ENCODE peak calls at places on chromosomes 5 and 9, in nine cellular contexts. One of them, this sample, is unnamed.

GRCh38 chr9:124007468-124008306 is 3.9 kb upstream of the LHX2 start:
- DNase-seq in Caco-2: no peak
- DNase-seq in CD8-positive, alpha-beta T cell: no peak
- DNase-seq in NCI-H1694 treated with DMSO at 0.1 percent for 48 hours: no peak
- DNase-seq in activated T-cell treated with anti-CD3 and anti-CD28 coated beads, Interleukin-2, amount 50 U/mL, for 72 hours: no peak
- DNase-seq in AG09319: no peak
- DNase-seq in stimulated activated CD8-positive, alpha-beta memory T cell treated with anti-CD3 and anti-CD28 coated beads, Interleukin-15, amount 100 ng/mL, for 1 hour: no peak
- DNase-seq in GOT3: no peak
- DNase-seq in activated B cell treated with CpG ODN at 0.5 μM for 24 hours: no peak
- DNase-seq in this sample: no peak

GRCh38 chr5:177357459-177358332 is at the start of gene RGS14:
- DNase-seq in stimulated activated CD8-positive, alpha-beta memory T cell treated with anti-CD3 and anti-CD28 coated beads, Interleukin-15, amount 100 ng/mL, for 1 hour: no peak
- DNase-seq in activated T-cell treated with anti-CD3 and anti-CD28 coated beads, Interleukin-2, amount 50 U/mL, for 72 hours: peak; percentile 72
- DNase-seq in NCI-H1694 treated with DMSO at 0.1 percent for 48 hours: no peak
- DNase-seq in GOT3: no peak
- DNase-seq in CD8-positive, alpha-beta T cell: peak; percentile 36
- DNase-seq in AG09319: no peak
- DNase-seq in activated B cell treated with CpG ODN at 0.5 μM for 24 hours: peak; percentile 71
- DNase-seq in Caco-2: no peak
- DNase-seq in this sample: peak; percentile 55

GRCh38 chr9:89675403-89675771 is 70.6 kb downstream of the GADD45G start:
- DNase-seq in GOT3: no peak
- DNase-seq in CD8-positive, alpha-beta T cell: no peak
- DNase-seq in stimulated activated CD8-positive, alpha-beta memory T cell treated with anti-CD3 and anti-CD28 coated beads, Interleukin-15, amount 100 ng/mL, for 1 hour: no peak
- DNase-seq in NCI-H1694 treated with DMSO at 0.1 percent for 48 hours: no peak
- DNase-seq in Caco-2: no peak
- DNase-seq in AG09319: no peak
- DNase-seq in activated T-cell treated with anti-CD3 and anti-CD28 coated beads, Interleukin-2, amount 50 U/mL, for 72 hours: no peak
- DNase-seq in activated B cell treated with CpG ODN at 0.5 μM for 24 hours: no peak
- DNase-seq in this sample: no peak

GRCh38 chr5:176774216-176775171 is 35.9 kb upstream of the UNC5A start:
- DNase-seq in CD8-positive, alpha-beta T cell: no peak
- DNase-seq in Caco-2: no peak
- DNase-seq in stimulated activated CD8-positive, alpha-beta memory T cell treated with anti-CD3 and anti-CD28 coated beads, Interleukin-15, amount 100 ng/mL, for 1 hour: no peak
- DNase-seq in activated B cell treated with CpG ODN at 0.5 μM for 24 hours: no peak
- DNase-seq in activated T-cell treated with anti-CD3 and anti-CD28 coated beads, Interleukin-2, amount 50 U/mL, for 72 hours: no peak
- DNase-seq in GOT3: no peak
- DNase-seq in NCI-H1694 treated with DMSO at 0.1 percent for 48 hours: no peak
- DNase-seq in AG09319: no peak
- DNase-seq in this sample: no peak

GRCh38 chr5:137994556-137994955 is 38.3 kb downstream of the FAM13B start:
- DNase-seq in activated B cell treated with CpG ODN at 0.5 μM for 24 hours: no peak
- DNase-seq in NCI-H1694 treated with DMSO at 0.1 percent for 48 hours: no peak
- DNase-seq in GOT3: no peak
- DNase-seq in stimulated activated CD8-positive, alpha-beta memory T cell treated with anti-CD3 and anti-CD28 coated beads, Interleukin-15, amount 100 ng/mL, for 1 hour: no peak
- DNase-seq in activated T-cell treated with anti-CD3 and anti-CD28 coated beads, Interleukin-2, amount 50 U/mL, for 72 hours: no peak
- DNase-seq in Caco-2: no peak
- DNase-seq in CD8-positive, alpha-beta T cell: no peak
- DNase-seq in AG09319: no peak
- DNase-seq in this sample: no peak

GRCh38 chr9:93087971-93088655 is 7.9 kb upstream of the CARD19 start:
- DNase-seq in activated T-cell treated with anti-CD3 and anti-CD28 coated beads, Interleukin-2, amount 50 U/mL, for 72 hours: no peak
- DNase-seq in Caco-2: no peak
- DNase-seq in AG09319: no peak
- DNase-seq in GOT3: no peak
- DNase-seq in stimulated activated CD8-positive, alpha-beta memory T cell treated with anti-CD3 and anti-CD28 coated beads, Interleukin-15, amount 100 ng/mL, for 1 hour: no peak
- DNase-seq in NCI-H1694 treated with DMSO at 0.1 percent for 48 hours: no peak
- DNase-seq in activated B cell treated with CpG ODN at 0.5 μM for 24 hours: no peak
- DNase-seq in CD8-positive, alpha-beta T cell: no peak
- DNase-seq in this sample: no peak

GRCh38 chr5:33806736-33807442 is 84.9 kb downstream of the ADAMTS12 start:
- DNase-seq in GOT3: no peak
- DNase-seq in stimulated activated CD8-positive, alpha-beta memory T cell treated with anti-CD3 and anti-CD28 coated beads, Interleukin-15, amount 100 ng/mL, for 1 hour: no peak
- DNase-seq in Caco-2: no peak
- DNase-seq in activated B cell treated with CpG ODN at 0.5 μM for 24 hours: no peak
- DNase-seq in NCI-H1694 treated with DMSO at 0.1 percent for 48 hours: no peak
- DNase-seq in AG09319: no peak
- DNase-seq in CD8-positive, alpha-beta T cell: no peak
- DNase-seq in activated T-cell treated with anti-CD3 and anti-CD28 coated beads, Interleukin-2, amount 50 U/mL, for 72 hours: no peak
- DNase-seq in this sample: peak; percentile 81

GRCh38 chr9:120490888-120491595 is 88.9 kb downstream of the CDK5RAP2 start:
- DNase-seq in stimulated activated CD8-positive, alpha-beta memory T cell treated with anti-CD3 and anti-CD28 coated beads, Interleukin-15, amount 100 ng/mL, for 1 hour: no peak
- DNase-seq in activated B cell treated with CpG ODN at 0.5 μM for 24 hours: no peak
- DNase-seq in activated T-cell treated with anti-CD3 and anti-CD28 coated beads, Interleukin-2, amount 50 U/mL, for 72 hours: no peak
- DNase-seq in AG09319: no peak
- DNase-seq in Caco-2: no peak
- DNase-seq in NCI-H1694 treated with DMSO at 0.1 percent for 48 hours: no peak
- DNase-seq in GOT3: no peak
- DNase-seq in CD8-positive, alpha-beta T cell: no peak
- DNase-seq in this sample: no peak

GRCh38 chr5:97063276-97063675 is 79.1 kb downstream of the LIX1 start:
- DNase-seq in activated T-cell treated with anti-CD3 and anti-CD28 coated beads, Interleukin-2, amount 50 U/mL, for 72 hours: no peak
- DNase-seq in Caco-2: no peak
- DNase-seq in activated B cell treated with CpG ODN at 0.5 μM for 24 hours: no peak
- DNase-seq in AG09319: no peak
- DNase-seq in CD8-positive, alpha-beta T cell: no peak
- DNase-seq in GOT3: no peak
- DNase-seq in NCI-H1694 treated with DMSO at 0.1 percent for 48 hours: no peak
- DNase-seq in stimulated activated CD8-positive, alpha-beta memory T cell treated with anti-CD3 and anti-CD28 coated beads, Interleukin-15, amount 100 ng/mL, for 1 hour: no peak
- DNase-seq in this sample: no peak

GRCh38 chr5:44002381-44002901 is 386.8 kb downstream of the FGF10 start:
- DNase-seq in activated B cell treated with CpG ODN at 0.5 μM for 24 hours: no peak
- DNase-seq in stimulated activated CD8-positive, alpha-beta memory T cell treated with anti-CD3 and anti-CD28 coated beads, Interleukin-15, amount 100 ng/mL, for 1 hour: no peak
- DNase-seq in NCI-H1694 treated with DMSO at 0.1 percent for 48 hours: no peak
- DNase-seq in Caco-2: no peak
- DNase-seq in activated T-cell treated with anti-CD3 and anti-CD28 coated beads, Interleukin-2, amount 50 U/mL, for 72 hours: no peak
- DNase-seq in AG09319: peak; percentile 3
- DNase-seq in GOT3: no peak
- DNase-seq in CD8-positive, alpha-beta T cell: no peak
- DNase-seq in this sample: no peak

GRCh38 chr9:91992636-91993035 is 42.6 kb upstream of the ROR2 start:
- DNase-seq in activated B cell treated with CpG ODN at 0.5 μM for 24 hours: no peak
- DNase-seq in activated T-cell treated with anti-CD3 and anti-CD28 coated beads, Interleukin-2, amount 50 U/mL, for 72 hours: no peak
- DNase-seq in AG09319: peak; percentile 86
- DNase-seq in GOT3: no peak
- DNase-seq in Caco-2: no peak
- DNase-seq in NCI-H1694 treated with DMSO at 0.1 percent for 48 hours: no peak
- DNase-seq in stimulated activated CD8-positive, alpha-beta memory T cell treated with anti-CD3 and anti-CD28 coated beads, Interleukin-15, amount 100 ng/mL, for 1 hour: no peak
- DNase-seq in CD8-positive, alpha-beta T cell: no peak
- DNase-seq in this sample: no peak

GRCh38 chr5:115856936-115857524 is 15.3 kb downstream of the AP3S1 start:
- DNase-seq in Caco-2: no peak
- DNase-seq in activated B cell treated with CpG ODN at 0.5 μM for 24 hours: no peak
- DNase-seq in NCI-H1694 treated with DMSO at 0.1 percent for 48 hours: no peak
- DNase-seq in GOT3: no peak
- DNase-seq in CD8-positive, alpha-beta T cell: no peak
- DNase-seq in stimulated activated CD8-positive, alpha-beta memory T cell treated with anti-CD3 and anti-CD28 coated beads, Interleukin-15, amount 100 ng/mL, for 1 hour: no peak
- DNase-seq in activated T-cell treated with anti-CD3 and anti-CD28 coated beads, Interleukin-2, amount 50 U/mL, for 72 hours: no peak
- DNase-seq in AG09319: no peak
- DNase-seq in this sample: no peak

GRCh38 chr5:6117212-6117611 is 261.1 kb downstream of the MED10 start:
- DNase-seq in NCI-H1694 treated with DMSO at 0.1 percent for 48 hours: no peak
- DNase-seq in activated T-cell treated with anti-CD3 and anti-CD28 coated beads, Interleukin-2, amount 50 U/mL, for 72 hours: no peak
- DNase-seq in AG09319: no peak
- DNase-seq in activated B cell treated with CpG ODN at 0.5 μM for 24 hours: no peak
- DNase-seq in GOT3: no peak
- DNase-seq in Caco-2: no peak
- DNase-seq in stimulated activated CD8-positive, alpha-beta memory T cell treated with anti-CD3 and anti-CD28 coated beads, Interleukin-15, amount 100 ng/mL, for 1 hour: no peak
- DNase-seq in CD8-positive, alpha-beta T cell: no peak
- DNase-seq in this sample: no peak

GRCh38 chr5:170057311-170057710 is 48.4 kb upstream of the FOXI1 start:
- DNase-seq in stimulated activated CD8-positive, alpha-beta memory T cell treated with anti-CD3 and anti-CD28 coated beads, Interleukin-15, amount 100 ng/mL, for 1 hour: no peak
- DNase-seq in NCI-H1694 treated with DMSO at 0.1 percent for 48 hours: no peak
- DNase-seq in Caco-2: no peak
- DNase-seq in CD8-positive, alpha-beta T cell: no peak
- DNase-seq in AG09319: no peak
- DNase-seq in GOT3: no peak
- DNase-seq in activated B cell treated with CpG ODN at 0.5 μM for 24 hours: no peak
- DNase-seq in activated T-cell treated with anti-CD3 and anti-CD28 coated beads, Interleukin-2, amount 50 U/mL, for 72 hours: no peak
- DNase-seq in this sample: no peak

GRCh38 chr9:20621553-20622329 is 558 bp downstream of the MLLT3 start:
- DNase-seq in Caco-2: peak; percentile 69
- DNase-seq in NCI-H1694 treated with DMSO at 0.1 percent for 48 hours: peak; percentile 59
- DNase-seq in AG09319: peak; percentile 53
- DNase-seq in stimulated activated CD8-positive, alpha-beta memory T cell treated with anti-CD3 and anti-CD28 coated beads, Interleukin-15, amount 100 ng/mL, for 1 hour: peak; percentile 39
- DNase-seq in CD8-positive, alpha-beta T cell: peak; percentile 61
- DNase-seq in activated T-cell treated with anti-CD3 and anti-CD28 coated beads, Interleukin-2, amount 50 U/mL, for 72 hours: peak; percentile 59
- DNase-seq in activated B cell treated with CpG ODN at 0.5 μM for 24 hours: peak; percentile 40
- DNase-seq in GOT3: no peak
- DNase-seq in this sample: peak; percentile 75

GRCh38 chr5:80481019-80481893 is 6.6 kb upstream of the FAM151B start:
- DNase-seq in stimulated activated CD8-positive, alpha-beta memory T cell treated with anti-CD3 and anti-CD28 coated beads, Interleukin-15, amount 100 ng/mL, for 1 hour: no peak
- DNase-seq in AG09319: peak; percentile 36
- DNase-seq in CD8-positive, alpha-beta T cell: no peak
- DNase-seq in NCI-H1694 treated with DMSO at 0.1 percent for 48 hours: peak; percentile 67
- DNase-seq in activated B cell treated with CpG ODN at 0.5 μM for 24 hours: no peak
- DNase-seq in activated T-cell treated with anti-CD3 and anti-CD28 coated beads, Interleukin-2, amount 50 U/mL, for 72 hours: peak; percentile 43
- DNase-seq in GOT3: no peak
- DNase-seq in Caco-2: peak; percentile 53
- DNase-seq in this sample: peak; percentile 34

GRCh38 chr9:134957165-134957944 is 39.6 kb upstream of the FCN1 start:
- DNase-seq in CD8-positive, alpha-beta T cell: no peak
- DNase-seq in NCI-H1694 treated with DMSO at 0.1 percent for 48 hours: no peak
- DNase-seq in activated B cell treated with CpG ODN at 0.5 μM for 24 hours: no peak
- DNase-seq in activated T-cell treated with anti-CD3 and anti-CD28 coated beads, Interleukin-2, amount 50 U/mL, for 72 hours: no peak
- DNase-seq in Caco-2: no peak
- DNase-seq in AG09319: no peak
- DNase-seq in stimulated activated CD8-positive, alpha-beta memory T cell treated with anti-CD3 and anti-CD28 coated beads, Interleukin-15, amount 100 ng/mL, for 1 hour: no peak
- DNase-seq in GOT3: no peak
- DNase-seq in this sample: no peak

This sample was measured in astrocyte.